ENCODE peak calls at places on chromosomes 16 and 17, in seven cellular contexts. One of them, this sample, is unnamed.

GRCh38 chr17:38868095-38868967 is 1.5 kb upstream of the LASP1 start:
- DNase-seq in HCT116: no peak
- DNase-seq in tibial artery: peak; percentile 88
- DNase-seq in A673: peak; percentile 42
- DNase-seq in prostate gland: no peak
- DNase-seq in psoas muscle: peak; percentile 65
- DNase-seq in hepatocyte: peak; percentile 68
- DNase-seq in this sample: peak; percentile 87

GRCh38 chr17:11900655-11901054 is 96.6 kb downstream of the ZNF18 start:
- DNase-seq in tibial artery: no peak
- DNase-seq in hepatocyte: no peak
- DNase-seq in prostate gland: no peak
- DNase-seq in HCT116: no peak
- DNase-seq in psoas muscle: no peak
- DNase-seq in A673: no peak
- DNase-seq in this sample: no peak

GRCh38 chr17:27778193-27778592 is 22.1 kb downstream of the NOS2 start:
- DNase-seq in A673: no peak
- DNase-seq in hepatocyte: no peak
- DNase-seq in HCT116: no peak
- DNase-seq in psoas muscle: no peak
- DNase-seq in prostate gland: no peak
- DNase-seq in tibial artery: no peak
- DNase-seq in this sample: no peak

GRCh38 chr17:43140396-43141332 is 15.5 kb upstream of the BRCA1 start:
- DNase-seq in A673: no peak
- DNase-seq in prostate gland: no peak
- DNase-seq in tibial artery: no peak
- DNase-seq in HCT116: no peak
- DNase-seq in hepatocyte: no peak
- DNase-seq in psoas muscle: no peak
- DNase-seq in this sample: no peak

GRCh38 chr16:80526418-80527061 is 14.3 kb upstream of the DYNLRB2 start:
- DNase-seq in psoas muscle: peak; percentile 30
- DNase-seq in tibial artery: no peak
- DNase-seq in A673: peak; percentile 64
- DNase-seq in HCT116: peak; percentile 38
- DNase-seq in prostate gland: peak; percentile 50
- DNase-seq in hepatocyte: peak; percentile 79
- DNase-seq in this sample: no peak

GRCh38 chr16:24088767-24089166 is 167.4 kb upstream of the CACNG3 start:
- DNase-seq in prostate gland: no peak
- DNase-seq in HCT116: no peak
- DNase-seq in hepatocyte: peak; percentile 13
- DNase-seq in psoas muscle: no peak
- DNase-seq in tibial artery: no peak
- DNase-seq in A673: peak; percentile 54
- DNase-seq in this sample: no peak

GRCh38 chr17:50935201-50936124 is 69.3 kb upstream of the TOB1 start:
- DNase-seq in HCT116: no peak
- DNase-seq in tibial artery: peak; percentile 95
- DNase-seq in A673: no peak
- DNase-seq in prostate gland: no peak
- DNase-seq in psoas muscle: peak; percentile 88
- DNase-seq in hepatocyte: no peak
- DNase-seq in this sample: no peak

GRCh38 chr17:7313028-7313889 is 1.9 kb downstream of the GPS2 start:
- DNase-seq in tibial artery: no peak
- DNase-seq in hepatocyte: no peak
- DNase-seq in prostate gland: no peak
- DNase-seq in HCT116: no peak
- DNase-seq in A673: no peak
- DNase-seq in psoas muscle: no peak
- DNase-seq in this sample: no peak

GRCh38 chr17:13601776-13602551 is at the start of gene HS3ST3A1:
- DNase-seq in prostate gland: peak; percentile 5
- DNase-seq in A673: no peak
- DNase-seq in psoas muscle: peak; percentile 24
- DNase-seq in HCT116: no peak
- DNase-seq in hepatocyte: peak; percentile 81
- DNase-seq in tibial artery: no peak
- DNase-seq in this sample: no peak

GRCh38 chr17:60971515-60972369 is 294.1 kb downstream of the BCAS3 start:
- DNase-seq in A673: peak; percentile 53
- DNase-seq in prostate gland: peak; percentile 9
- DNase-seq in HCT116: peak; percentile 51
- DNase-seq in tibial artery: no peak
- DNase-seq in psoas muscle: no peak
- DNase-seq in hepatocyte: peak; percentile 65
- DNase-seq in this sample: no peak

GRCh38 chr16:583470-583814 is 6.4 kb upstream of the RAB40C start:
- DNase-seq in HCT116: no peak
- DNase-seq in A673: no peak
- DNase-seq in psoas muscle: no peak
- DNase-seq in tibial artery: no peak
- DNase-seq in prostate gland: no peak
- DNase-seq in hepatocyte: no peak
- DNase-seq in this sample: no peak

GRCh38 chr16:66717112-66717675 is 20.7 kb upstream of the CMTM4 start:
- DNase-seq in tibial artery: no peak
- DNase-seq in A673: peak; percentile 64
- DNase-seq in HCT116: no peak
- DNase-seq in hepatocyte: peak; percentile 54
- DNase-seq in prostate gland: no peak
- DNase-seq in psoas muscle: peak; percentile 33
- DNase-seq in this sample: no peak

GRCh38 chr16:1773703-1774455 is 945 bp upstream of the MRPS34 start:
- DNase-seq in HCT116: no peak
- DNase-seq in A673: no peak
- DNase-seq in hepatocyte: no peak
- DNase-seq in tibial artery: no peak
- DNase-seq in psoas muscle: peak; percentile 33
- DNase-seq in prostate gland: no peak
- DNase-seq in this sample: no peak

GRCh38 chr17:65799454-65799853 is 238.0 kb upstream of the AXIN2 start:
- DNase-seq in tibial artery: no peak
- DNase-seq in HCT116: no peak
- DNase-seq in psoas muscle: no peak
- DNase-seq in hepatocyte: no peak
- DNase-seq in prostate gland: no peak
- DNase-seq in A673: no peak
- DNase-seq in this sample: no peak

GRCh38 chr16:78289844-78290277 is 190.4 kb downstream of the WWOX start:
- DNase-seq in A673: no peak
- DNase-seq in prostate gland: no peak
- DNase-seq in hepatocyte: no peak
- DNase-seq in tibial artery: no peak
- DNase-seq in psoas muscle: no peak
- DNase-seq in HCT116: no peak
- DNase-seq in this sample: no peak

GRCh38 chr16:88888778-88889387 is 22.4 kb upstream of the PABPN1L start:
- DNase-seq in A673: peak; percentile 72
- DNase-seq in HCT116: no peak
- DNase-seq in prostate gland: no peak
- DNase-seq in tibial artery: no peak
- DNase-seq in psoas muscle: no peak
- DNase-seq in hepatocyte: no peak
- DNase-seq in this sample: no peak

GRCh38 chr16:88619859-88620655 is 18.3 kb upstream of the IL17C start:
- DNase-seq in prostate gland: no peak
- DNase-seq in hepatocyte: no peak
- DNase-seq in tibial artery: no peak
- DNase-seq in HCT116: no peak
- DNase-seq in A673: no peak
- DNase-seq in psoas muscle: no peak
- DNase-seq in this sample: no peak

GRCh38 chr16:10938844-10939648 is 3.2 kb downstream of the DEXI start:
- DNase-seq in tibial artery: no peak
- DNase-seq in A673: no peak
- DNase-seq in HCT116: no peak
- DNase-seq in hepatocyte: no peak
- DNase-seq in prostate gland: no peak
- DNase-seq in psoas muscle: no peak
- DNase-seq in this sample: no peak

GRCh38 chr16:10197003-10197402 is 14.8 kb upstream of the GRIN2A start:
- DNase-seq in A673: no peak
- DNase-seq in psoas muscle: no peak
- DNase-seq in HCT116: no peak
- DNase-seq in hepatocyte: no peak
- DNase-seq in prostate gland: no peak
- DNase-seq in tibial artery: no peak
- DNase-seq in this sample: no peak

GRCh38 chr17:66444001-66444400 is 141.6 kb downstream of the PRKCA start:
- DNase-seq in tibial artery: no peak
- DNase-seq in A673: no peak
- DNase-seq in prostate gland: no peak
- DNase-seq in hepatocyte: no peak
- DNase-seq in HCT116: no peak
- DNase-seq in psoas muscle: no peak
- DNase-seq in this sample: no peak

GRCh38 chr16:84965428-84966149 is 45.7 kb downstream of the ZDHHC7 start:
- DNase-seq in hepatocyte: no peak
- DNase-seq in tibial artery: no peak
- DNase-seq in A673: no peak
- DNase-seq in HCT116: no peak
- DNase-seq in prostate gland: no peak
- DNase-seq in psoas muscle: no peak
- DNase-seq in this sample: no peak

GRCh38 chr17:78532922-78533640 is 44.1 kb downstream of the DNAH17 start:
- DNase-seq in tibial artery: no peak
- DNase-seq in psoas muscle: no peak
- DNase-seq in HCT116: peak; percentile 27
- DNase-seq in hepatocyte: no peak
- DNase-seq in A673: peak; percentile 57
- DNase-seq in prostate gland: no peak
- DNase-seq in this sample: no peak

GRCh38 chr17:47696717-47697642 is 3.0 kb downstream of the TBKBP1 start:
- DNase-seq in psoas muscle: no peak
- DNase-seq in tibial artery: peak; percentile 62
- DNase-seq in hepatocyte: no peak
- DNase-seq in HCT116: no peak
- DNase-seq in A673: no peak
- DNase-seq in prostate gland: no peak
- DNase-seq in this sample: no peak
- TF ChIP-seq CTCF in psoas muscle: no peak
- TF ChIP-seq CTCF in tibial artery: no peak
- TF ChIP-seq CTCF in hepatocyte: no peak
- TF ChIP-seq CTCF in HCT116: no peak
- TF ChIP-seq CTCF in A673: no peak
- TF ChIP-seq CTCF in prostate gland: no peak
- TF ChIP-seq CTCF in this sample: no peak

DNA sequence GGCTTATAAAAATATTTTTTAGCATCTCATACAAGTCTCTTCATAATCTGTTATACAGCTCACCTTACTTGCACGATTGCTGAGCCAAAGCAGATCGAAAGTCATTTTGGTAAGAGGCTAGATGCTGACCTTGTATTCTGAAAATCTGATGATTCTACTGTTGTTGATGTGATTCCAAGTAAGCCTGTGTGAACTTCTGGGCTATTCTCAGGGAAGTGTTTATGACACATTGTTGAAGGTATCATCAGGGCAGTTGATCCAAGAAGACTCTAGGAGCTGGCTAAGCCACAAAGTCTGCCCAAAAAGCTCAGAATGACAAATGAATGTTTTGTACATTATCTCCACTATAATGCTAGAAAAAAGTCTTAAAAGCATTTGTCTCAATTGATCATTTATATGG is 16.0 kb downstream of the OMG start:
- DNase-seq in A673: no peak
- DNase-seq in prostate gland: no peak
- DNase-seq in HCT116: no peak
- DNase-seq in psoas muscle: no peak
- DNase-seq in hepatocyte: no peak
- DNase-seq in tibial artery: no peak
- DNase-seq in this sample: no peak
- H3K27me3 ChIP-seq in A673: no peaks in the 10 kb centered on the region
- H3K27me3 ChIP-seq in prostate gland: no peaks in the 10 kb centered on the region
- H3K27me3 ChIP-seq in HCT116: no peaks in the 10 kb centered on the region
- H3K27me3 ChIP-seq in psoas muscle: no peaks in the 10 kb centered on the region
- H3K27me3 ChIP-seq in hepatocyte: no peaks in the 10 kb centered on the region
- H3K27me3 ChIP-seq in tibial artery: no peaks in the 10 kb centered on the region
- H3K27me3 ChIP-seq in this sample: no peaks in the 10 kb centered on the region

GRCh38 chr17:80262291-80262690 is 1.6 kb downstream of the RNF213 start:
- DNase-seq in prostate gland: no peak
- DNase-seq in hepatocyte: no peak
- DNase-seq in HCT116: no peak
- DNase-seq in A673: no peak
- DNase-seq in tibial artery: no peak
- DNase-seq in psoas muscle: no peak
- DNase-seq in this sample: no peak
- H3K4me3 ChIP-seq in prostate gland: no peak overlapping the region
- H3K4me3 ChIP-seq in hepatocyte: no peak overlapping the region
- H3K4me3 ChIP-seq in HCT116: no peak overlapping the region
- H3K4me3 ChIP-seq in A673: peak overlapping the region; percentile 98
- H3K4me3 ChIP-seq in tibial artery: peak overlapping the region; percentile 100
- H3K4me3 ChIP-seq in psoas muscle: peak overlapping the region; percentile 96
- H3K4me3 ChIP-seq in this sample: no peak overlapping the region

DNA sequence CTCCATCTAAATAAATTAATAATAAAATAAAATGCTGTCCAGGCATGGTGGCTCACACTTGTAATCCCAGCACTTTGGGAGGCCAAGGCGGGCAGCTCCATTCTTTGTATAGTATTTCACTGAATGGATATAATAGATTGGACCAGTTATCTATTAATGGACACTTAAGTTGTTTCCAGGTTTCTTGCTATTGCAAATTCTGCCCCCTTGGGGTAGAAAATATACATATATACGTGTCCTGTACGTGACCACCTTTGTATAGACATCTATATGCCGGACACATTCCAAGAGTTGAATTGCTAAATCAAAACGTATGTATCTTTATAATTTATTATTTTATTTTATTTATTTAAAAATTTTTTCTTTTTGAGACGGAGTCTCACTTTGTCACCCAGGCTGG is 3.9 kb upstream of the EXOC7 start:
- DNase-seq in HCT116: peak; percentile 42
- DNase-seq in prostate gland: no peak
- DNase-seq in hepatocyte: no peak
- DNase-seq in tibial artery: no peak
- DNase-seq in psoas muscle: no peak
- DNase-seq in A673: peak; percentile 43
- DNase-seq in this sample: no peak
- TF ChIP-seq CTCF in HCT116: peak; percentile 46
- TF ChIP-seq CTCF in prostate gland: no peak
- TF ChIP-seq CTCF in hepatocyte: peak; percentile 20
- TF ChIP-seq CTCF in tibial artery: no peak
- TF ChIP-seq CTCF in psoas muscle: no peak
- TF ChIP-seq CTCF in A673: peak; percentile 54
- TF ChIP-seq CTCF in this sample: no peak

GRCh38 chr17:56623383-56623782 is 29.9 kb downstream of the NOG start:
- DNase-seq in tibial artery: no peak
- DNase-seq in psoas muscle: no peak
- DNase-seq in hepatocyte: no peak
- DNase-seq in prostate gland: no peak
- DNase-seq in HCT116: no peak
- DNase-seq in A673: no peak
- DNase-seq in this sample: no peak
- H3K27me3 ChIP-seq in tibial artery: no peaks in the 10 kb centered on the region
- H3K27me3 ChIP-seq in psoas muscle: no peaks in the 10 kb centered on the region
- H3K27me3 ChIP-seq in hepatocyte: no peaks in the 10 kb centered on the region
- H3K27me3 ChIP-seq in prostate gland: no peaks in the 10 kb centered on the region
- H3K27me3 ChIP-seq in HCT116: peaks cover 3% of the 10 kb centered on the region
- H3K27me3 ChIP-seq in A673: no peaks in the 10 kb centered on the region
- H3K27me3 ChIP-seq in this sample: no peaks in the 10 kb centered on the region

This sample was measured in right atrium auricular region.